ENCODE peak calls at places on chromosomes 16 and 17, in four cellular contexts. U, X, P and T are unnamed samples.

GRCh38 chr16:9446471-9447194 is 355.2 kb downstream of the HAPSTR1 start:
- DNase-seq in P (no peak), X (no peak), U (no peak), T (no peak)

GRCh38 chr17:49931416-49931815 is 37.6 kb upstream of the DLX4 start:
- DNase-seq in X (no peak), P (no peak), U (no peak), T (no peak)

GRCh38 chr17:51119415-51120356 is 982 bp downstream of the SPAG9 start:
- DNase-seq in X (peak; percentile 61), U (peak; percentile 71), P (peak; percentile 71), T (peak; percentile 45)

GRCh38 chr16:11328172-11329079 is 16.8 kb upstream of the RMI2 start:
- DNase-seq in X (peak; percentile 98), U (peak; percentile 44), P (peak; percentile 64), T (peak; percentile 76)

GRCh38 chr16:51359141-51359960 is 208.3 kb upstream of the SALL1 start:
- DNase-seq in P (no peak), U (no peak), X (no peak), T (no peak)

GRCh38 chr17:82679586-82680465 is 18.7 kb downstream of the RAB40B start:
- DNase-seq in U (no peak), X (no peak), P (no peak), T (no peak)

GRCh38 chr17:49180303-49180702 is 30.1 kb downstream of the GNGT2 start:
- DNase-seq in U (peak; percentile 69), P (peak; percentile 44), X (peak; percentile 69), T (peak; percentile 49)

GRCh38 chr16:28283798-28284577 is 8.3 kb upstream of the SBK1 start:
- DNase-seq in U (peak; percentile 12), X (no peak), P (no peak), T (no peak)

GRCh38 chr17:43457362-43457692 is 26.4 kb upstream of the DHX8 start:
- DNase-seq in P (no peak), X (no peak), U (no peak), T (no peak)

GRCh38 chr16:81585785-81586184 is 141.2 kb downstream of the CMIP start:
- DNase-seq in U (peak; percentile 15), P (no peak), X (no peak), T (peak; percentile 46)

GRCh38 chr16:27851586-27851985 is 211.9 kb downstream of the GSG1L start:
- DNase-seq in U (no peak), X (no peak), P (no peak), T (no peak)

GRCh38 chr17:2050246-2050866 is 4.5 kb upstream of the HIC1 start:
- DNase-seq in P (peak; percentile 80), U (peak; percentile 87), X (peak; percentile 80), T (peak; percentile 62)

GRCh38 chr17:11644265-11645212 is 46.3 kb downstream of the DNAH9 start:
- DNase-seq in U (peak; percentile 49), X (peak; percentile 76), P (no peak), T (peak; percentile 3)

GRCh38 chr17:44920565-44920940 is 5.3 kb upstream of the GFAP start:
- DNase-seq in U (peak; percentile 75), X (peak; percentile 49), P (no peak), T (no peak)

GRCh38 chr17:27368971-27369370 is 75.1 kb downstream of the WSB1 start:
- DNase-seq in X (no peak), P (no peak), U (no peak), T (no peak)

GRCh38 chr16:82322177-82322576 is 152.2 kb upstream of the MPHOSPH6 start:
- DNase-seq in U (no peak), X (no peak), P (no peak), T (no peak)

GRCh38 chr17:67161573-67161972 is 83.4 kb downstream of the HELZ start:
- DNase-seq in P (no peak), X (no peak), U (no peak), T (no peak)

GRCh38 chr16:782263-782662 is 5.9 kb downstream of the RPUSD1 start:
- DNase-seq in U (peak; percentile 58), P (no peak), X (no peak), T (no peak)

GRCh38 chr17:70869402-70870085 is 700.2 kb downstream of the KCNJ2 start:
- DNase-seq in P (no peak), U (peak; percentile 75), X (no peak), T (no peak)

GRCh38 chr17:9004132-9004960 is 17.0 kb upstream of the NTN1 start:
- DNase-seq in U (no peak), P (no peak), X (no peak), T (peak; percentile 23)

GRCh38 chr17:76538941-76539340 is 903 bp upstream of the PRCD start:
- DNase-seq in U (no peak), X (no peak), P (no peak), T (no peak)

GRCh38 chr16:46996391-46996790 is 22.9 kb upstream of the DNAJA2 start:
- DNase-seq in U (no peak), P (no peak), X (peak; percentile 52), T (no peak)